ENCODE peak calls at places on chromosomes 16 and 17, in four cellular contexts. R is tibial nerve, K is breast epithelium, A is AG09309. L is an unnamed sample.

GRCh38 chr17:57114085-57114673 is 29.1 kb downstream of the AKAP1 start:
- DNase-seq in R (peak; percentile 58), K (no peak), A (no peak), L (peak; percentile 76)

GRCh38 chr16:88063201-88063773 is 112.1 kb downstream of the BANP start:
- DNase-seq in K (no peak), A (peak; percentile 72), R (peak; percentile 36), L (no peak)

GRCh38 chr16:3951861-3952332 is 71.4 kb upstream of the CREBBP start:
- DNase-seq in R (peak; percentile 56), K (no peak), A (no peak), L (no peak)

GRCh38 chr17:47276868-47277267 is 23.2 kb downstream of the ITGB3 start:
- DNase-seq in A (peak; percentile 68), R (peak; percentile 69), K (peak; percentile 68), L (no peak)

GRCh38 chr17:20314834-20315233 is 152.5 kb downstream of the LGALS9B start:
- DNase-seq in K (no peak), A (no peak), R (no peak), L (no peak)

GRCh38 chr16:12062343-12063003 is 85.9 kb downstream of the SNX29 start:
- DNase-seq in R (peak; percentile 82), A (peak; percentile 86), K (peak; percentile 57), L (no peak)

GRCh38 chr16:85923153-85924021 is 24.4 kb downstream of the IRF8 start:
- DNase-seq in K (no peak), R (peak; percentile 32), A (no peak), L (no peak)

GRCh38 chr16:590165-590874 is 454 bp downstream of the RAB40C start:
- DNase-seq in K (peak; percentile 48), R (peak; percentile 21), A (no peak), L (no peak)

GRCh38 chr17:50272711-50273653 is 1.3 kb upstream of the TMEM92 start:
- DNase-seq in A (no peak), R (peak; percentile 55), K (no peak), L (peak; percentile 80)

GRCh38 chr16:29702307-29702706 is 23.3 kb downstream of the QPRT start:
- DNase-seq in A (no peak), R (no peak), K (no peak), L (no peak)

GRCh38 chr17:79509496-79509895 is 101.4 kb downstream of the RBFOX3 start:
- DNase-seq in K (no peak), A (no peak), R (no peak), L (no peak)

GRCh38 chr16:12228607-12229499 is 252.3 kb downstream of the SNX29 start:
- DNase-seq in R (peak; percentile 13), A (peak; percentile 71), K (peak; percentile 18), L (peak; percentile 53)

GRCh38 chr17:46166692-46167249 is 26.5 kb downstream of the KANSL1 start:
- DNase-seq in A (no peak), R (no peak), K (no peak), L (no peak)

GRCh38 chr17:70320642-70321345 is 151.5 kb downstream of the KCNJ2 start:
- DNase-seq in A (no peak), R (no peak), K (no peak), L (no peak)

GRCh38 chr17:17754719-17755686 is 73.7 kb downstream of the RAI1 start:
- DNase-seq in K (no peak), R (no peak), A (no peak), L (no peak)

GRCh38 chr17:2050871-2051387 is 4.0 kb upstream of the HIC1 start:
- DNase-seq in K (no peak), A (no peak), R (no peak), L (no peak)

GRCh38 chr17:15263680-15264079 is 1.4 kb downstream of the PMP22 start:
- DNase-seq in A (no peak), K (no peak), R (no peak), L (no peak)

GRCh38 chr17:29124135-29124930 is 55.9 kb downstream of the MYO18A start:
- DNase-seq in K (no peak), R (peak; percentile 52), A (peak; percentile 53), L (peak; percentile 79)
- TF ChIP-seq CTCF in K (peak; percentile 10), R (peak; percentile 49), A (peak; percentile 82), L (peak; percentile 68)

DNA sequence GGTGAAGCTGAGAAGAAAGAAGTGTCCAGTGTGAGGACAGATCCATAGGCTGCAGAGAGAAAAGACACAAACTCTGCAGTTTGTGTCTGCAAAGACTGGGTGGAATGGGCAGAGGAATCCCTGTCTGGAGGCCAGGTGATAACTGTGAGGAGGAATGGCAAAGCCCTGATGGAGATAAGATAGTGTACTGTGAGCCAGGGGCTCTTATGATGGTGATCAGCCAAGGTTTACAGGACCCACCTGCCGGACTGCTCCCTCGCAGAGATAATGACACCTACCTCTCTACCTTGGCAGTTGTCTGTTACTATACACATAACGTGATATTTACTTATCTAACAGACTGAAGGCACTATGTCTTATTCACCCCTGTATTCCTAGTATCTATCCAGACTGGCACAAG is 92.6 kb upstream of the ASIC2 start:
- DNase-seq in A (no peak), K (no peak), R (no peak), L (no peak)
- TF ChIP-seq CTCF in A (no peak), K (no peak), R (no peak), L (no peak)

DNA sequence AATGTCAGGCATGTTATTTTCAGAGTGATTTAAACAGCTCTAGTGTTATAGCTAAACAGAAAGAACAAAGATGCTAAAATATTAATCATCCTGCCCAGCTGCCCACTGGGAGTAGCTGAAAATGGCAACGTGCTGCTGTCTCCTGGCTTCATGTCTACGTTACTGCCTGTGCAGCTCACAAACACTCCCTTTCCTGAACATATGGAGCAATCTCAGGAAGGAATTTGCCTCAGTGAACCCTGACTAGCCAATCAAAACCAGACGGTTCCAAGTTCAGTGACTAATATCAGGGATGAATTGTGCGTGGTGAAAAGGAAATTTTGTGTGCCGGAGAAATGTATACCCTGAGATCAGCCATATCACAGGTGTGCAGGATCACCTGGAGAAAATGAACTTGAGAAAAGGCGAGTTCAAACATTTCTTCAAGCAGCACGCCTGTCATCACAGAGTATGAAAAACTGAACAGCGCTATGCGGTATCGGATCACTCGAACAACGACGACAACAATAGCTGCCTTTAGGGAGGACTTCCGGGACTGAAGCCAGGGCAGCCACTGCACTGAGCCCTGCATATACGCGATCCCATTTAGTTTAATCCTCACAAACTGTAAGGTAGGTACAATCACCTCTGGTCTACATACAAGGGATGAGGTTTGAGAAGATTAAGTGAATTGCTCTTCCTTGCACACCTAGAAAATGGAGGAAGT is 110.3 kb downstream of the STX8 start:
- DNase-seq in A (peak; percentile 67), R (no peak), K (no peak), L (no peak)
- TF ChIP-seq CTCF in A (no peak), R (no peak), K (no peak), L (no peak)

GRCh38 chr16:69105501-69106361 is at the start of gene HAS3:
- DNase-seq in R (no peak), K (no peak), A (peak; percentile 24), L (peak; percentile 65)
- TF ChIP-seq CTCF in R (no peak), K (peak; percentile 8), A (peak; percentile 45), L (peak; percentile 51)

GRCh38 chr16:26569793-26570192 is 496.9 kb upstream of the C16orf82 start:
- DNase-seq in A (no peak), R (no peak), K (no peak), L (no peak)
- TF ChIP-seq CTCF in A (no peak), R (no peak), K (no peak), L (peak; percentile 34)

GRCh38 chr17:72101526-72101925 is 19.3 kb upstream of the SOX9 start:
- DNase-seq in K (no peak), R (no peak), A (no peak), L (no peak)

GRCh38 chr17:72104164-72104862 is 16.5 kb upstream of the SOX9 start:
- DNase-seq in K (peak; percentile 85), A (no peak), R (no peak), L (no peak)

GRCh38 chr17:72100445-72100844 is 20.4 kb upstream of the SOX9 start:
- DNase-seq in K (no peak), A (no peak), R (no peak), L (no peak)

GRCh38 chr17:72099919-72100318 is 20.9 kb upstream of the SOX9 start:
- DNase-seq in A (no peak), K (no peak), R (no peak), L (no peak)

DNA sequence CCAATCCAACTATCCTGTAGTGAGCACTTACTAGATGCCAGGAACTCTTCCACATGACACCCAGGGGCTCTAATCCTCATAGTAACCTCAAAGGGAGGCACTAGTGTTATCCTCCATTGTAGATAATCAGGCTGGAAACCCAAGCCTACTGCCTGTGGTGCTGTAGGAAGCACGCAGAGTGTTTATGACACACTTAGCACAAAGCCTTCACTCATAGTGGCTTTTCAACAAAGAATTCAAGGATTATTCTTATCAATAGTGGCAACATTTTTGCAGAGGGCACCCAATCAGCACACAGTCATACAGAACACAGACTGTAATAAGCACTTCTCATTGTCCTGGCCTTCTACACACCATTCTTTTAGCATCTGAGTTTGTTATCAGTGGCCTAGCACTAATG is 18.5 kb upstream of the SOX9 start:
- DNase-seq in K (no peak), A (no peak), R (no peak), L (no peak)
- TF ChIP-seq CTCF in K (no peak), A (no peak), R (no peak), L (no peak)

GRCh38 chr17:82356028-82356427 is 3.0 kb upstream of the TEX19 start:
- DNase-seq in A (no peak), K (peak; percentile 96), R (no peak), L (no peak)

GRCh38 chr17:82361885-82362633 is 3.0 kb downstream of the TEX19 start:
- DNase-seq in K (no peak), A (no peak), R (no peak), L (no peak)

GRCh38 chr17:82356845-82357355 is 2.1 kb upstream of the TEX19 start:
- DNase-seq in R (no peak), A (no peak), K (no peak), L (no peak)

GRCh38 chr17:82357394-82357793 is 1.7 kb upstream of the TEX19 start:
- DNase-seq in A (no peak), R (no peak), K (no peak), L (no peak)

GRCh38 chr17:82358467-82359350 is at the start of gene TEX19:
- DNase-seq in K (no peak), R (no peak), A (no peak), L (no peak)
- TF ChIP-seq CTCF in K (no peak), R (no peak), A (no peak), L (no peak)